ENCODE peak calls at places on chromosome 20, in six cellular contexts. Z, R, N, K, C and I are unnamed samples. For H3K9me3, the result is how much of the 10 kb centered on the place peaks cover.

GRCh38 chr20:49433387-49433786 is 49.1 kb downstream of the KCNB1 start:
- DNase-seq in Z (no peak), R (no peak), N (no peak), K (no peak), C (no peak), I (no peak)

GRCh38 chr20:24149881-24150307 is 161.3 kb upstream of the GGTLC1 start:
- DNase-seq in Z (no peak), R (no peak), N (no peak), K (peak), C (no peak), I (peak)

GRCh38 chr20:22582386-22582959 is 1.9 kb downstream of the FOXA2 start:
- DNase-seq in Z (no peak), R (no peak), N (no peak), K (no peak), C (no peak), I (no peak)

GRCh38 chr20:32752458-32753250 is 9.4 kb upstream of the COMMD7 start:
- DNase-seq in Z (no peak), R (no peak), N (no peak), K (no peak), C (no peak), I (peak)

GRCh38 chr20:47970282-47970903 is 185.1 kb upstream of the SULF2 start:
- DNase-seq in Z (peak), R (no peak), N (no peak), K (no peak), C (no peak), I (no peak)

GRCh38 chr20:11850901-11851300 is 66.8 kb upstream of the BTBD3 start:
- DNase-seq in Z (no peak), R (no peak), N (peak), K (no peak), C (no peak), I (no peak)

GRCh38 chr20:45630366-45630765 is 718 bp downstream of the WFDC9 start:
- DNase-seq in Z (no peak), R (no peak), N (no peak), K (no peak), C (no peak), I (no peak)

GRCh38 chr20:8322654-8323053 is 190.6 kb downstream of the PLCB1 start:
- DNase-seq in Z (no peak), R (no peak), N (no peak), K (no peak), C (no peak), I (no peak)

GRCh38 chr20:36848078-36848660 is 27.8 kb upstream of the TLDC2 start:
- DNase-seq in Z (no peak), R (no peak), N (peak), K (peak), C (no peak), I (peak)

GRCh38 chr20:30485331-30486102 is 771.9 kb upstream of the DEFB115 start:
- DNase-seq in Z (no peak), R (no peak), N (no peak), K (peak), C (no peak), I (no peak)

GRCh38 chr20:30486103-30486478 is 771.4 kb upstream of the DEFB115 start:
- DNase-seq in Z (no peak), R (no peak), N (no peak), K (no peak), C (no peak), I (no peak)

GRCh38 chr20:30488941-30489601 is 768.4 kb upstream of the DEFB115 start:
- DNase-seq in Z (no peak), R (no peak), N (no peak), K (no peak), C (no peak), I (peak)

GRCh38 chr20:30487947-30488926 is 769.2 kb upstream of the DEFB115 start:
- DNase-seq in Z (no peak), R (no peak), N (no peak), K (no peak), C (no peak), I (no peak)

DNA sequence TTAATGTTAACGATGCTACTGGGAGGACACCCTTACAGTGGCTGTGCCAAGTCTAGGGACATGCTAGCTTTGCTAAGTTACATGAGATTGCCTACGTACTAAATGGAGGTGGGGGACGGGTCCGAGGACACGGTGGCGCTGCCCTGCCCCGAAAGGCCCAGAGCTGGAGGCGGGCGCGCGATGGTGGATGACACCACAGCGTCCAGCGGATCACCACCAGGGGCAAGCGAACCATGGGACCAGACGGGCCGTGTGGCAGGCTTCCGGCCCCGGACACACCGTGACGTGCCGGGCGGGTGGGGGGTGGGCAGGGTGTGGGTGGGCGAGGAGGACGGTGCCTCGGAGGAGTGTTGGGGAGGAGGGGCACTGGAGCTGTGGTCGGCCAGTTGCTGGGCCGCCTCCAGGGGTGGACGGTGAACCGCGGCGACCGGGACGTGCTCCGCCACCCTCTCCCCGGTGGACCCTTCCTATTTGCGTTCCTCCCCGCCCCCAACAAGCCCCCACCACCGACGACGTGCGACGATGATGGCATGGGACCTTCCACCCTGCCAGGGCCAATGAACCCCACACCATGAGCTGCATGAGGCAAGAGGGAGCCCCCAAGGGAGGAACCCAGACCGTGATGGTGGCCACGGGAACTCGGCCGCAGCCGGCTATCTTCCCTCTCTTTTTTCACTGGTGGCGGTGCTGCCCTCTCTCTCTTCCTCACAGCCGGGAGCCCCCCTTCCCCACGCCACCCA is 773.3 kb upstream of the DEFB115 start:
- DNase-seq in Z (no peak), R (no peak), N (no peak), K (no peak), C (no peak), I (no peak)
- H3K9me3 ChIP-seq in Z (under half), R (under half), N (under half), K (under half), C (under half), I (under half)

GRCh38 chr20:59814835-59815340 is 118.5 kb downstream of the SYCP2 start:
- DNase-seq in Z (no peak), R (peak), N (no peak), K (peak), C (no peak), I (no peak)
- H3K9me3 ChIP-seq in Z (under half), R (under half), N (under half), K (under half), C (under half), I (under half)

DNA sequence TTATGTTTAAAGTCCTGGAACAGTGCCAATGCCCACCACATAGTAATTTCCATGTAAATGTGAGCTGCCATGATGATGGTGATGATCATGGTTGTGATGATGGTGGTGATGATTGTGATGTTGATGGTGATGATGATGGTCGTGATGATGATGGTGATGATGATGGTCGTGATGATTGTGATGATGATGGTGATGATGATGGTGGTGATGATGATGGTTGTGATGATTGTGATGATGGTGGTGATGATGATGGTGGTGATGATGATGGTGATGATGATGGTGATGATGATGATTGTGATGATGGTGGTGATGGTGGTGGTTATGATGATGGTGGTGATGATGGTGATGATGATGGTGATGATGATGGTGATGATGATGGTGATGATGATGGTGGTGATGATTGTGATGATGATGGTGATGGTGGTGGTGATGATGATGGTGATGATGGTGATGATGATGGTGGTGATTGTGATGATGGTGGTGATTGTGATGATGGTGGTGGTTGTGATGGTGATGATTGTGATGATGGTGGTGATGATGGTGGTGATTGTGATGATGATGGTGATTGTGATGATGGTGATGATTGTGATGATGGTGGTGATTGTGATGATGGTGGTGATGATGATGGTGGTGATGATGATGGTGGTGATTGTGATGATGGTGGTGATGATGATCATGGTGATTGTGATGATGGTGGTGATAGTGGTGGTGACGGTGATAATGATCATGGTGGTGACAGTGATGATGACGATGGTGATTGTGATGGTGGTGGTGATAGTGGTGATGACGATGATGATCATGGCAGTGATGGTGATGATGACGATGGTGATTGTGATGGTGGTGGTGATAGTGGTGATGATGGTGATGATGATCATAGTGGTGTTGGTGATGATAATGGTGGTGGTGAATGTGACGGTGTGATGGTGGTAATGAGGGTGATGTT is 82.3 kb downstream of the PHACTR3 start:
- DNase-seq in Z (no peak), R (no peak), N (no peak), K (no peak), C (no peak), I (no peak)
- H3K9me3 ChIP-seq in Z (under half), R (under half), N (under half), K (under half), C (under half), I (under half)

GRCh38 chr20:31274441-31274840 is 17.0 kb downstream of the DEFB115 start:
- DNase-seq in Z (no peak), R (no peak), N (no peak), K (no peak), C (no peak), I (no peak)

GRCh38 chr20:31278178-31278577 is 20.7 kb downstream of the DEFB115 start:
- DNase-seq in Z (no peak), R (no peak), N (no peak), K (no peak), C (no peak), I (no peak)
- H3K9me3 ChIP-seq in Z (under half), R (under half), N (under half), K (under half), C (under half), I (under half)

DNA sequence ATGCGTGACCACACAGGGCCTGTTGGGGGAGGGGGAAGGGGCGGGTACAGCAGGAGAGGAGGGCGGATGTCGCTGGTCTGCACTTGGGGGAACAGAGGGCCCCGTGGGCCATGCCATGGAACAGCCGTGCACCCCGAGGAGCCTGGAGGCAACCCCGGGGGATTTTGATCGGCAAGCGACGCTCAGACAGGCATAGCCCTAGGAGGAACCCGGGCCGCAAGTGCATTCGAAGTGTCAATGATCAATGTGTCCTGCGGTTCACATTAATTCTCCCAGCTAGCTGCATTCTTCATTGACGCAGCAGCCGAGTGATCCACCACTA is 772.8 kb upstream of the DEFB115 start:
- DNase-seq in Z (no peak), R (no peak), N (no peak), K (no peak), C (no peak), I (no peak)
- H3K9me3 ChIP-seq in Z (under half), R (under half), N (under half), K (under half), C (under half), I (under half)

DNA sequence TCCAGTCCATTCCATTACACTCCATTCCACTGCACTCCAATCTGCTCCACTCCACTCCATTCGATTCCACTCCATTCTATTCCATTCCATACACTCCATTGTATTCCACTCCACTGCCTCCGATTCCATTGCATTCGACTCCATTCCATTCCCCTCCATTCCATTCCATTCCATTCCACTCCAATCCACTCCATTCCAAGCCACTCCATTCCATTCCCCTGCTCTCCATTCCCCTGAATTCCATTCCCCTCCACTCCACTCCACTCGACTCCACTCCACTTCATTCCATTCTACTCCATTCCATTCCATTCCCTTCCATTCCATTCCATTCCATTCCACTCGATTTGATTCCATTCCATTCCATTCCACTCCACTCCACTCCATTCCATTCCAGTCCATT is 25.7 kb upstream of the DEFB125 start:
- DNase-seq in Z (no peak), R (no peak), N (no peak), K (no peak), C (no peak), I (no peak)
- H3K9me3 ChIP-seq in Z (under half), R (under half), N (under half), K (under half), C (under half), I (under half)

DNA sequence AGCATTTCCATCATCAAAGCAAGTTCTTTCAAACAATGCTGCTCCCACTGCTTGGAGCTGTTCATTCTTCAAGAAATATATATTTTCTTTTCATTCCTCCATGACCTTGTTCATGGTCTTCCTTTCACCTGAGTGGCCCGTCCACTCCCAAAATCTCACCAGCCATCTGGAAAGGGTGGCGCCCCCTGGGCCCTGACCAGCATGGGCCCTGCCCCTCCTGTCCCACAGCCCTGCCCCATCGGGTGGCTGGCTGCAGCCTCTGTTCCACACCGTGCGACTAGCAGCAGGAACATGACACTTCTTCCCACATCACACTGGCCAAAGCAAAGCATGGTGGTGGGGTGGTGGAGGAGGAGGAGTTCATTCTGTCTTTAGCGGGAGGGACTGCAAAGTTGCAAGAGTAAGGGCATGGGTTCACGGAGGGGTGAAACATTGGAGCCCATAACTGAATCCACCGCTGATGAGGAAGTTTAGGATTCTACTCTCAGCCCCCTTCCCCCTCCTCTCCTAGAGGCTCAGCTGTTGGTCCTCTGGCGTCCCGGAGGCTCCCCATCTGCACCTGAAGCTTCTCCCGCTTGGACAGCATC is 195.2 kb upstream of the SLC24A3 start:
- DNase-seq in Z (no peak), R (peak), N (no peak), K (no peak), C (no peak), I (no peak)
- H3K9me3 ChIP-seq in Z (under half), R (under half), N (under half), K (under half), C (under half), I (under half)

DNA sequence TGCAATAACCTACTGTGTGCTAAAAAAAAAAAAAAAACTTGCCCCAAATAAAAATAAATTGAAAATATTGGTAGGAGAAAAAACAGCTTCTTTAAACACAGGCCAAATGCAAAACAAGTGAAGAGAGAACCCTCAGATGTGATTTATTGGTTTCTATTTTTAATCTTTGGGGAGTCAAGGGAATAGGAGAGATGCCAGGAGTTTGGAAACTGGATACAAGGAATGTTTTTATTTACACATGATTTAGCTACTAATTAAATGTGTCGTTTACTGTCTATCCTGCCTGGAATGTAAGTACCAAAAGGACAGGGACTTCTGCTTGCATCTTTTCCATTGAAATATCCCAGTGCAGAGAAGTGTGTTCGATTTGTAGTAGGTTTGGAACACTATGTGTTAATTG is 810.7 kb downstream of the MAFB start:
- DNase-seq in Z (no peak), R (no peak), N (no peak), K (no peak), C (no peak), I (no peak)
- H3K9me3 ChIP-seq in Z (under half), R (under half), N (under half), K (under half), C (under half), I (under half)

DNA sequence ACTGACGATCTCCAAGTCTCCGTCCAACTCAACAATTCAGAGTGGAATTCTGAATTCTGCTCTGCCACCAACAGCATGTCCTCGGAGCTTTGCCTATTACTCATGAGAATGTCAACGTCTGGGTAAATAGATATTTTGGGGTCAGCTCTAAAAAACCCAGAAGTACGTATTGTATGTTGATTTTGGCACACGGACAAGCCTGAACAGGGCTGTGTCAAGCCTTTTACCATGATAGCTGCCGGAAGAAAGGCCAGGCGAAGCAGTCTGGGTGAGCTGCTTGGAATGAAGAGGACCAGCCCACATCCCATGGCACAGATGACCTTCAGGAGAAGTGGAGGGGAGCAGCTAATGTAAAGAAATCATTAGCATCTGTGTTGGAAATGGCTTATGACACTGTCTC is 88.0 kb upstream of the JAG1 start:
- DNase-seq in Z (no peak), R (no peak), N (peak), K (no peak), C (no peak), I (no peak)
- H3K9me3 ChIP-seq in Z (under half), R (under half), N (under half), K (under half), C (under half), I (under half)

DNA sequence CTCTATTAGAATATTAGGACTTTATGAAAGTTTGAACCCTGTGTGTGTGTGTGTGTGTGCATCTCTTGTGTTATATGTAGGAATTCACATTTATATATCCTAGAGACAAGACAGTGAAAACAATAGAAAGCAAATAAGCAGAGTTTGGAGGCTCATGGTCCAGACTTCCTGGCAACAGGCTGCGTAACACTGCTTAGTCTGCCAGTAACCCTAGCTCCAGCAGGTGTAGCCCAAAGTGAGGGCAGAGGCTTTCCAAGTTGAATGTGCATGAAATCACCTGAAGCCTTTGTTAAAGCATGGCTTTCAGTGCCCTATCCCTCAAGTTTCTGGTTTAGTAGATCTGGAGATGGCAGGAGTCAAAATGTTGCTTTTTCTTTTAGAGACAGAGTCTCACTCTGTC is 569.9 kb downstream of the KIF16B start:
- DNase-seq in Z (no peak), R (no peak), N (no peak), K (no peak), C (no peak), I (no peak)
- H3K9me3 ChIP-seq in Z (under half), R (under half), N (under half), K (under half), C (under half), I (under half)